ENCODE peak calls at places on chromosome 20, in four cellular contexts. One of them, this sample, is unnamed.

GRCh38 chr20:47489448-47489872 is 12.2 kb upstream of the NCOA3 start:
- DNase-seq in H1: no peak
- DNase-seq in HepG2: no peak
- DNase-seq in GM12878: no peak
- DNase-seq in this sample: no peak

GRCh38 chr20:58086763-58087566 is 141.5 kb downstream of the ANKRD60 start:
- DNase-seq in H1: peak; percentile 67
- DNase-seq in HepG2: peak; percentile 51
- DNase-seq in GM12878: no peak
- DNase-seq in this sample: peak; percentile 52

GRCh38 chr20:62354811-62355341 is 12.2 kb downstream of the LAMA5 start:
- DNase-seq in H1: no peak
- DNase-seq in HepG2: no peak
- DNase-seq in GM12878: no peak
- DNase-seq in this sample: no peak

GRCh38 chr20:44701116-44701865 is 13.9 kb upstream of the CCN5 start:
- DNase-seq in H1: peak; percentile 64
- DNase-seq in HepG2: peak; percentile 41
- DNase-seq in GM12878: no peak
- DNase-seq in this sample: no peak

GRCh38 chr20:31853481-31853880 is 8.1 kb upstream of the FOXS1 start:
- DNase-seq in H1: no peak
- DNase-seq in HepG2: no peak
- DNase-seq in GM12878: no peak
- DNase-seq in this sample: no peak

GRCh38 chr20:49310695-49311094 is 32.8 kb upstream of the ZNFX1 start:
- DNase-seq in H1: no peak
- DNase-seq in HepG2: peak; percentile 61
- DNase-seq in GM12878: no peak
- DNase-seq in this sample: no peak

GRCh38 chr20:53387983-53388675 is 205.5 kb downstream of the ZNF217 start:
- DNase-seq in H1: no peak
- DNase-seq in HepG2: no peak
- DNase-seq in GM12878: no peak
- DNase-seq in this sample: no peak

GRCh38 chr20:59150821-59151251 is 12.8 kb upstream of the ZNF831 start:
- DNase-seq in H1: peak; percentile 29
- DNase-seq in HepG2: no peak
- DNase-seq in GM12878: no peak
- DNase-seq in this sample: no peak

GRCh38 chr20:32018269-32019155 is 8.3 kb downstream of the CCM2L start:
- DNase-seq in H1: peak; percentile 99
- DNase-seq in HepG2: peak; percentile 76
- DNase-seq in GM12878: no peak
- DNase-seq in this sample: no peak

GRCh38 chr20:3209946-3210317 is 634 bp downstream of the ITPA start:
- DNase-seq in H1: no peak
- DNase-seq in HepG2: no peak
- DNase-seq in GM12878: no peak
- DNase-seq in this sample: no peak

GRCh38 chr20:39861381-39861780 is 827.7 kb downstream of the MAFB start:
- DNase-seq in H1: no peak
- DNase-seq in HepG2: no peak
- DNase-seq in GM12878: no peak
- DNase-seq in this sample: no peak

DNA sequence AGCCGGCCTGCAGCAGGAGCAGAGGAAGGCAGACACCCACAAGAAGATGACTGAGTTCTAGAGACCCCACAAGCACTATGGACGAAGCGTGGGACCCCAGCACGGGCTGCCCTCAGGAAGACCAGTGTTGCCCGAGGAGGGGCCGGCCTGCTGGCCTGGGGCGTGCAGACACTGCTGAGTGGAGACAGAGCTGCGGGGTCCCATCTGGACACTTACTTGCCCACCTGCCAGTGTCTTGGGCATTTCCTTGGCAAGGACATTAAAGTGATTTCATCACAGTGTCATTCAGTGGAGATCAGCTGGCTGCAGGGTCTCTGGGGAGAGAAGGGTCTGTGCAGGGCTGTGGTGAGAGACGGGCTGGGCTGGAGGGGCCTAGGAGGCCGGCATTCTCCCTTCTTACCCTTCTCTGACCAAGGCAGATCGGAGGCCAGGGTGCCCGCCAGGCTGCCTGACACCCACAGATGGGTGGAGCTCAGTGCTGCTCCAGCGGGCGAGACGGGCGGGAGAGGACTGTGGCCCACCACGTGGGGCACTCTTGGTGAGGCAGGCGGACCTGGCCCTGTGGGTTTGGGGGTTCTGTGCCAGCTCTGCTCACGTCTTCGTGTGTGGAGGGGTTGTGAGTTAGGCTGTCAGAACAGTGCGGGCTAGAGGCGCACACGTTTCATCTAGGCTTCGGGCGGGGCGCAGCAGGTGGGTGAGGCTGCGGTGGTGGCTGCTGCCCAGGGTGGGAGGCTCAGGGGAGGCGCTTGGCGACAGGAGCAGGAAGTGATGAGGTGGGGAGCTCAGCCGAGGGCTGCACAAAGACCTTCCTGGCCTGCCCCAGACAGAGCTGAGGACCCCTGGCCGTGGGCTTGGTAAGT is at the start of gene LIME1:
- DNase-seq in H1: peak; percentile 45
- DNase-seq in HepG2: no peak
- DNase-seq in GM12878: no peak
- DNase-seq in this sample: no peak
- H3K4me3 ChIP-seq in H1: peak within 1 kb of the TSS; percentile 68
- H3K4me3 ChIP-seq in HepG2: peak within 1 kb of the TSS; percentile 46
- H3K4me3 ChIP-seq in GM12878: peak within 1 kb of the TSS; percentile 84
- H3K4me3 ChIP-seq in this sample: no peak within 1 kb of the TSS

DNA sequence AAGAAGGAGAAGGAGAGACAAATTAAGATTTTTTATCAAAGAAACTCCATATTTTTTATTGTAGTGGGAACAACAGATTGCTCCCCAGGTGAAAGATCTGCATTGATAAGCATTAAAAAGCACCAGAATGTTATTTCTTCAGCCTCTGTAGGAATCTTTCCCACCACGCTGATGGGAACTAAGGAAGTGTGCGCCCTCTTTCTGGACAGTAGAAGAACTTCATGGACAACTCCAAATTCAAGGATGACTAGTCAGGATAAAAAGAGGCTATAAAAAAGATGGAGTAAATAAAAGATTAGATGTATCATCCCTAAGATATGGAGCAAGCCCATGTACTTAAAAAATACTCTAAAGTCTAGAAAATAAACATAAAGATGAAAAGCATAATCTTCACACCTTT is 45.8 kb upstream of the PAK5 start:
- DNase-seq in H1: no peak
- DNase-seq in HepG2: no peak
- DNase-seq in GM12878: no peak
- DNase-seq in this sample: no peak
- TF ChIP-seq YY1 in H1: no peak
- TF ChIP-seq YY1 in HepG2: no peak
- TF ChIP-seq YY1 in GM12878: no peak
- TF ChIP-seq YY1 in this sample: no peak

DNA sequence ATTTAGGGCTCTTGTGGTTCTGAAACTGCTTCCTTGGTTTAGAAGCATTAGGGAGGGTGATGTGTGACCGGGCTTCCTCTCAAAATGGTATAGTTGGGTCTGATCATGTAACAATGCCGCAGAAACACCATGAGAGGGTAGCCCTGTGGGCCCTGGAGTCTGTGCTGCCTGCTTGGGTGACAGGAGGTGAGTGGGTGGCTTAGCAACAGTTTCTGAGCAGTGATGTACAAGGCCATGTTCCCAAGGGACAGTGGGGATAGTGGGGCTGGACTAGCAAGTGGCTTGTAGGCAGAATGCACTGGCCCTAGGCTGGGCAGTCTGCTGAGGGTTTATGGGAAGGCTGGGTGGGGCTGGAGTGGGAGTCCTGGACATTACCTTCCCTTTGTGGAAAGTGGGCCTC is 106.9 kb upstream of the MYL9 start:
- DNase-seq in H1: no peak
- DNase-seq in HepG2: no peak
- DNase-seq in GM12878: no peak
- DNase-seq in this sample: no peak
- TF ChIP-seq SUZ12 in H1: no peak
- TF ChIP-seq SUZ12 in HepG2: no peak
- TF ChIP-seq SUZ12 in GM12878: no peak
- TF ChIP-seq SUZ12 in this sample: no peak

GRCh38 chr20:56348306-56348695 is 10.5 kb upstream of the FAM210B start:
- DNase-seq in H1: no peak
- DNase-seq in HepG2: peak; percentile 74
- DNase-seq in GM12878: no peak
- DNase-seq in this sample: no peak

GRCh38 chr20:56348746-56349145 is 10.0 kb upstream of the FAM210B start:
- DNase-seq in H1: no peak
- DNase-seq in HepG2: no peak
- DNase-seq in GM12878: no peak
- DNase-seq in this sample: no peak

GRCh38 chr20:56353356-56353755 is 5.4 kb upstream of the FAM210B start:
- DNase-seq in H1: no peak
- DNase-seq in HepG2: no peak
- DNase-seq in GM12878: no peak
- DNase-seq in this sample: no peak

GRCh38 chr20:56350842-56351241 is 7.9 kb upstream of the FAM210B start:
- DNase-seq in H1: no peak
- DNase-seq in HepG2: no peak
- DNase-seq in GM12878: no peak
- DNase-seq in this sample: no peak

DNA sequence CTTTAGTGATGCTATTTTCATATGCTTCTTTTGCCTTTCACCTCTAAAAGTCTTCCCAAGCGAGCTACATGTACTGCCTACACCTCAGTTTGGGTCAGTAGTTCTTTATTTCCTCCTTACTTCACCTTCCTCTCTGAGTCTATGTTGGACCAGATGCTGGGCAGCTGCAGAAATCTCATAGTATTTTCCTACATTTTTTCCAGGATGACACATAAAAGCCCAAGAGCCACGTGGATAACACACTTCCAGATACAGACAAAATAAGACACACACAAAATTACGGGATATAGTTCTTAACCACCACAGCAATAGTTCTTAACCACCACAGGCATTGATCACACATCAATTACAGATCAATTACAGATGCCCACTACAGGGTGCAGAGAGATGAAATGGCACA is 6.1 kb upstream of the FAM210B start:
- DNase-seq in H1: no peak
- DNase-seq in HepG2: no peak
- DNase-seq in GM12878: no peak
- DNase-seq in this sample: no peak
- H3K4me3 ChIP-seq in H1: no peak overlapping the region
- H3K4me3 ChIP-seq in HepG2: no peak overlapping the region
- H3K4me3 ChIP-seq in GM12878: no peak overlapping the region
- H3K4me3 ChIP-seq in this sample: no peak overlapping the region

This sample was measured in NT2/D1.